ENCODE peak calls at places on chromosomes 6 and 20, in eight cellular contexts. J is foreskin keratinocyte; U is activated CD4-positive, alpha-beta T cell treated with anti-CD3 and anti-CD28 coated beads, Interleukin-2, amount 10 ng/mL, durations not matched to agents 7 days and 5 days; G is fibroblast of lung; K is activated T-helper 1 cell treated with anti-CD3 and anti-CD28 coated beads, Interleukin-12 subunit alpha, Interleukin-12 subunit beta, Interleukin-2, Interleukin-4 antibody, amounts not matched to agents 30 ng/mL and 10 ng/mL and 1 ng/mL, durations not matched to agents 14 hours and 24 hours and 36 hours; Y is neural progenitor cell; W is stimulated activated CD8-positive, alpha-beta memory T cell treated with anti-CD3 and anti-CD28 coated beads, Interleukin-2, amount 100 ng/mL, for 48 hours; H is adrenal gland. V is an unnamed sample.

GRCh38 chr6:17790486-17790885 is 83.8 kb upstream of the NUP153 start:
- DNase-seq in J (no peak), U (no peak), G (no peak), K (no peak), Y (no peak), W (no peak), H (no peak), V (no peak)

GRCh38 chr20:37247547-37247946 is 14.1 kb downstream of the GHRH start:
- DNase-seq in J (no peak), U (no peak), G (no peak), K (no peak), Y (no peak), W (no peak), H (no peak), V (no peak)

GRCh38 chr20:53859684-53860083 is 210.7 kb downstream of the BCAS1 start:
- DNase-seq in J (no peak), U (no peak), G (peak; percentile 23), K (no peak), Y (no peak), W (no peak), H (peak; percentile 41), V (no peak)

GRCh38 chr6:75842191-75842590 is 93.2 kb downstream of the MYO6 start:
- DNase-seq in J (no peak), U (no peak), G (peak; percentile 56), K (no peak), Y (no peak), W (no peak), H (no peak), V (no peak)

GRCh38 chr6:113995632-113996031 is 24.7 kb upstream of the HDAC2 start:
- DNase-seq in J (peak; percentile 70), U (no peak), G (peak; percentile 99), K (no peak), Y (peak; percentile 9), W (no peak), H (peak; percentile 55), V (no peak)

GRCh38 chr6:126804255-126805064 is 314.0 kb upstream of the RSPO3 start:
- DNase-seq in J (no peak), U (peak; percentile 17), G (peak; percentile 30), K (no peak), Y (peak; percentile 59), W (no peak), H (no peak), V (no peak)

GRCh38 chr20:13580725-13581124 is 58.0 kb downstream of the TASP1 start:
- DNase-seq in J (no peak), U (no peak), G (no peak), K (no peak), Y (no peak), W (no peak), H (no peak), V (no peak)

GRCh38 chr6:52162940-52163908 is 23.0 kb upstream of the IL17A start:
- DNase-seq in J (no peak), U (peak; percentile 17), G (no peak), K (no peak), Y (peak; percentile 11), W (no peak), H (no peak), V (no peak)

GRCh38 chr6:157909282-157909664 is 72.4 kb upstream of the SYNJ2 start:
- DNase-seq in J (no peak), U (no peak), G (no peak), K (no peak), Y (no peak), W (no peak), H (no peak), V (no peak)

GRCh38 chr6:24307881-24308280 is 50.0 kb downstream of the DCDC2 start:
- DNase-seq in J (no peak), U (no peak), G (peak; percentile 55), K (no peak), Y (no peak), W (no peak), H (no peak), V (no peak)

GRCh38 chr6:87907521-87907920 is 140.1 kb upstream of the SPACA1 start:
- DNase-seq in J (peak; percentile 44), U (peak; percentile 51), G (peak; percentile 91), K (peak; percentile 15), Y (no peak), W (no peak), H (no peak), V (peak; percentile 52)

GRCh38 chr6:145531032-145531431 is 204.3 kb downstream of the EPM2A start:
- DNase-seq in J (no peak), U (no peak), G (no peak), K (no peak), Y (no peak), W (no peak), H (no peak), V (no peak)

GRCh38 chr6:21180155-21180554 is 413.4 kb upstream of the SOX4 start:
- DNase-seq in J (no peak), U (no peak), G (no peak), K (no peak), Y (no peak), W (no peak), H (no peak), V (peak; percentile 22)

GRCh38 chr6:55212147-55212546 is 37.8 kb downstream of the HCRTR2 start:
- DNase-seq in J (no peak), U (no peak), G (peak; percentile 62), K (no peak), Y (no peak), W (no peak), H (no peak), V (no peak)

GRCh38 chr6:112781236-112781635 is 434.1 kb downstream of the RFPL4B start:
- DNase-seq in J (no peak), U (no peak), G (peak; percentile 51), K (no peak), Y (peak; percentile 44), W (no peak), H (no peak), V (no peak)

GRCh38 chr6:157832250-157832967 is 9.4 kb downstream of the SNX9 start:
- DNase-seq in J (peak; percentile 29), U (no peak), G (peak; percentile 55), K (no peak), Y (no peak), W (no peak), H (no peak), V (no peak)

GRCh38 chr6:79506251-79506650 is 31.0 kb downstream of the LCA5 start:
- DNase-seq in J (peak; percentile 26), U (no peak), G (peak; percentile 7), K (no peak), Y (no peak), W (no peak), H (no peak), V (no peak)

GRCh38 chr6:36788768-36789167 is 50.5 kb downstream of the CPNE5 start:
- DNase-seq in J (no peak), U (peak; percentile 17), G (peak; percentile 40), K (no peak), Y (no peak), W (no peak), H (no peak), V (no peak)

GRCh38 chr6:85385636-85386315 is 64.1 kb upstream of the NT5E start:
- DNase-seq in J (no peak), U (no peak), G (no peak), K (no peak), Y (no peak), W (no peak), H (no peak), V (no peak)